ENCODE peak calls at places on chromosomes 6 and 20, in eight cellular contexts. M is SK-N-MC, E is stomach, N is Peyer's patch, X is epithelial cell of esophagus, F is AG04450, I is A549, K is NB4. Z is an unnamed sample.

GRCh38 chr6:45467853-45468252 is 90.1 kb upstream of the SUPT3H start:
- DNase-seq in M (no peak), E (no peak), N (no peak), X (no peak), F (no peak), I (no peak), K (no peak), Z (no peak)

GRCh38 chr6:63598251-63599036 is 26.2 kb downstream of the LOC128125822 start:
- DNase-seq in M (no peak), E (peak; percentile 72), N (peak; percentile 75), X (peak; percentile 85), F (no peak), I (peak; percentile 73), K (peak; percentile 77), Z (peak; percentile 74)

GRCh38 chr20:18705490-18705889 is 108.1 kb upstream of the SCP2D1 start:
- DNase-seq in M (no peak), E (no peak), N (no peak), X (peak; percentile 7), F (peak; percentile 83), I (no peak), K (no peak), Z (no peak)

GRCh38 chr6:157460182-157460999 is 79.4 kb downstream of the ZDHHC14 start:
- DNase-seq in M (no peak), E (no peak), N (no peak), X (no peak), F (no peak), I (no peak), K (no peak), Z (no peak)

GRCh38 chr6:107679457-107679856 is 144.7 kb downstream of the SCML4 start:
- DNase-seq in M (no peak), E (no peak), N (no peak), X (peak; percentile 18), F (no peak), I (no peak), K (peak; percentile 28), Z (no peak)

GRCh38 chr20:63686492-63687321 is 9.7 kb upstream of the TNFRSF6B start:
- DNase-seq in M (no peak), E (peak; percentile 70), N (peak; percentile 73), X (peak; percentile 64), F (peak; percentile 8), I (peak; percentile 69), K (no peak), Z (peak; percentile 81)

GRCh38 chr6:129329677-129330076 is 380.3 kb downstream of the ARHGAP18 start:
- DNase-seq in M (no peak), E (no peak), N (no peak), X (no peak), F (no peak), I (no peak), K (no peak), Z (no peak)

GRCh38 chr6:146709036-146709622 is 110.4 kb downstream of the ADGB start:
- DNase-seq in M (no peak), E (no peak), N (no peak), X (peak; percentile 5), F (no peak), I (no peak), K (no peak), Z (no peak)

GRCh38 chr6:134739299-134740090 is 210.4 kb downstream of the ALDH8A1 start:
- DNase-seq in M (no peak), E (no peak), N (no peak), X (peak; percentile 84), F (no peak), I (no peak), K (no peak), Z (no peak)

GRCh38 chr6:166201878-166202277 is 34.2 kb upstream of the TBXT start:
- DNase-seq in M (no peak), E (no peak), N (no peak), X (no peak), F (no peak), I (no peak), K (no peak), Z (no peak)

GRCh38 chr6:165574770-165575549 is 88.1 kb downstream of the PDE10A start:
- DNase-seq in M (no peak), E (no peak), N (no peak), X (peak; percentile 90), F (no peak), I (peak; percentile 76), K (no peak), Z (no peak)

GRCh38 chr20:62122659-62123449 is 579 bp downstream of the LSM14B start:
- DNase-seq in M (no peak), E (peak; percentile 63), N (peak; percentile 72), X (peak; percentile 45), F (no peak), I (no peak), K (peak; percentile 51), Z (peak; percentile 41)

GRCh38 chr6:108074057-108074358 is 533 bp downstream of the OSTM1 start:
- DNase-seq in M (no peak), E (no peak), N (no peak), X (peak; percentile 51), F (no peak), I (no peak), K (no peak), Z (no peak)

GRCh38 chr6:21750479-21751018 is 157.0 kb downstream of the SOX4 start:
- DNase-seq in M (no peak), E (no peak), N (no peak), X (no peak), F (no peak), I (no peak), K (no peak), Z (no peak)

GRCh38 chr6:106026748-106027147 is 59.4 kb upstream of the PRDM1 start:
- DNase-seq in M (peak; percentile 84), E (no peak), N (no peak), X (no peak), F (no peak), I (no peak), K (peak; percentile 7), Z (no peak)

GRCh38 chr6:10837692-10837996 is 695 bp downstream of the MAK start:
- DNase-seq in M (no peak), E (no peak), N (peak; percentile 51), X (peak; percentile 18), F (no peak), I (no peak), K (peak; percentile 63), Z (no peak)

GRCh38 chr20:63381781-63382431 is 20.8 kb upstream of the CHRNA4 start:
- DNase-seq in M (no peak), E (no peak), N (no peak), X (no peak), F (no peak), I (no peak), K (peak; percentile 25), Z (no peak)

GRCh38 chr6:82783587-82784253 is 281.9 kb downstream of the UBE3D start:
- DNase-seq in M (no peak), E (no peak), N (no peak), X (no peak), F (no peak), I (peak; percentile 7), K (peak; percentile 22), Z (no peak)

GRCh38 chr20:31570735-31571617 is 34.1 kb upstream of the ID1 start:
- DNase-seq in M (no peak), E (no peak), N (no peak), X (no peak), F (no peak), I (no peak), K (no peak), Z (no peak)
- H3K4me3 ChIP-seq in M (no peak overlapping the region), E (no peak overlapping the region), N (no peak overlapping the region), X (no peak overlapping the region), F (no peak overlapping the region), I (no peak overlapping the region), K (no peak overlapping the region), Z (no peak overlapping the region)

GRCh38 chr6:151807513-151808330 is at the start of gene ESR1:
- DNase-seq in M (no peak), E (peak; percentile 28), N (no peak), X (peak; percentile 36), F (no peak), I (no peak), K (no peak), Z (no peak)
- H3K4me3 ChIP-seq in M (peak within 1 kb of the TSS; percentile 39), E (peak within 1 kb of the TSS; percentile 59), N (peak within 1 kb of the TSS; percentile 37), X (peak within 1 kb of the TSS; percentile 18), F (no peak within 1 kb of the TSS), I (peak within 1 kb of the TSS; percentile 30), K (no peak within 1 kb of the TSS), Z (peak within 1 kb of the TSS; percentile 2)

DNA sequence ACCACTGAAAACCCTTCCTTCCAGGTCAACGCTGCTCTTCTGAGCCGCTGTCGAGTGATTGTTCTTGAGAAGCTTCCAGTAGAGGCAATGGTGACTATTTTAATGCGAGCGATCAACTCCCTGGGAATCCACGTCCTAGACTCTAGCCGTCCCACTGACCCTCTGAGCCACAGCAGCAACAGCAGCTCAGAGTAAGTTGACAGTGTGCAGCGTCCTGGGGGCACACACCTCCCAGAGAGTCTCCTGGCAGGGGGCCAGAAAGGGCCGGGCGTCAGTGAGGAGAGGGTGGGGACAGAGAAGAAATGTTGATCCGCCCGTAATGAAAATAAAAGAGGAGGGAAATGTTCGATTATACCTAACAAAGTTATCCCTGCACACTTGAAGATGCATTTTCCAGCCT is 5.0 kb downstream of the WRNIP1 start:
- DNase-seq in M (no peak), E (no peak), N (no peak), X (no peak), F (no peak), I (no peak), K (no peak), Z (no peak)
- H3K4me3 ChIP-seq in M (peak overlapping the region; percentile 8), E (no peak overlapping the region), N (no peak overlapping the region), X (no peak overlapping the region), F (no peak overlapping the region), I (no peak overlapping the region), K (no peak overlapping the region), Z (no peak overlapping the region)

GRCh38 chr20:49984426-49985153 is 1.8 kb downstream of the SNAI1 start:
- DNase-seq in M (no peak), E (no peak), N (no peak), X (no peak), F (no peak), I (no peak), K (no peak), Z (no peak)
- H3K4me3 ChIP-seq in M (peak overlapping the region; percentile 92), E (peak overlapping the region; percentile 59), N (no peak overlapping the region), X (no peak overlapping the region), F (peak overlapping the region; percentile 93), I (peak overlapping the region; percentile 69), K (no peak overlapping the region), Z (peak overlapping the region; percentile 53)

GRCh38 chr6:33406161-33406560 is 4.7 kb upstream of the PHF1 start:
- DNase-seq in M (no peak), E (no peak), N (no peak), X (no peak), F (no peak), I (no peak), K (no peak), Z (no peak)
- H3K4me3 ChIP-seq in M (no peak overlapping the region), E (no peak overlapping the region), N (no peak overlapping the region), X (no peak overlapping the region), F (no peak overlapping the region), I (no peak overlapping the region), K (no peak overlapping the region), Z (no peak overlapping the region)

GRCh38 chr6:48826884-48827701 is 636.0 kb downstream of the MMUT start:
- DNase-seq in M (no peak), E (peak; percentile 34), N (no peak), X (peak; percentile 100), F (peak; percentile 67), I (peak; percentile 96), K (no peak), Z (no peak)
- H3K4me3 ChIP-seq in M (no peak overlapping the region), E (no peak overlapping the region), N (no peak overlapping the region), X (peak overlapping the region; percentile 22), F (no peak overlapping the region), I (peak overlapping the region; percentile 1), K (no peak overlapping the region), Z (no peak overlapping the region)